ENCODE peak calls at places on chromosomes 1 and 21, in nine cellular contexts. W, A, Y, P, F, E, X, C and V are unnamed samples.

GRCh38 chr1:87242445-87243185 is 86.1 kb upstream of the LMO4 start:
- DNase-seq in W (no peak), A (no peak), Y (no peak), P (no peak), F (no peak), E (no peak), X (no peak), C (no peak), V (no peak)

GRCh38 chr1:219938706-219939105 is 10.3 kb upstream of the SLC30A10 start:
- DNase-seq in W (no peak), A (no peak), Y (no peak), P (no peak), F (no peak), E (no peak), X (no peak), C (no peak), V (no peak)

GRCh38 chr21:34344584-34344983 is 19.2 kb upstream of the KCNE2 start:
- DNase-seq in W (no peak), A (no peak), Y (no peak), P (no peak), F (no peak), E (no peak), X (no peak), C (peak), V (no peak)

GRCh38 chr1:203796223-203796747 is 862 bp downstream of the ZBED6 start:
- DNase-seq in W (no peak), A (peak), Y (peak), P (no peak), F (peak), E (no peak), X (peak), C (peak), V (peak)

GRCh38 chr1:20095564-20096434 is 23.5 kb downstream of the PLA2G2D start:
- DNase-seq in W (no peak), A (no peak), Y (no peak), P (no peak), F (no peak), E (no peak), X (no peak), C (no peak), V (no peak)

GRCh38 chr1:18114726-18115410 is 7.3 kb downstream of the IGSF21 start:
- DNase-seq in W (no peak), A (no peak), Y (no peak), P (no peak), F (no peak), E (no peak), X (no peak), C (no peak), V (no peak)

GRCh38 chr1:20723537-20724363 is 5.9 kb upstream of the KIF17 start:
- DNase-seq in W (peak), A (no peak), Y (no peak), P (no peak), F (no peak), E (no peak), X (peak), C (peak), V (no peak)

GRCh38 chr1:4665456-4665855 is 11.0 kb downstream of the AJAP1 start:
- DNase-seq in W (peak), A (no peak), Y (no peak), P (no peak), F (no peak), E (no peak), X (no peak), C (no peak), V (no peak)

GRCh38 chr1:101200513-101200912 is 36.3 kb upstream of the S1PR1 start:
- DNase-seq in W (no peak), A (no peak), Y (no peak), P (peak), F (peak), E (no peak), X (no peak), C (peak), V (no peak)

GRCh38 chr1:50422946-50423669 is at the start of gene DMRTA2:
- DNase-seq in W (no peak), A (peak), Y (no peak), P (no peak), F (peak), E (no peak), X (no peak), C (peak), V (no peak)

GRCh38 chr1:66446261-66447001 is 87.5 kb upstream of the SGIP1 start:
- DNase-seq in W (no peak), A (peak), Y (peak), P (no peak), F (peak), E (no peak), X (no peak), C (peak), V (peak)

GRCh38 chr1:67013573-67013972 is 40.4 kb downstream of the SLC35D1 start:
- DNase-seq in W (no peak), A (no peak), Y (no peak), P (peak), F (peak), E (no peak), X (no peak), C (no peak), V (no peak)

GRCh38 chr1:163036661-163037060 is 32.5 kb upstream of the RGS4 start:
- DNase-seq in W (no peak), A (no peak), Y (no peak), P (no peak), F (no peak), E (no peak), X (no peak), C (no peak), V (no peak)

GRCh38 chr1:21625390-21626190 is 43.6 kb downstream of the RAP1GAP start:
- DNase-seq in W (no peak), A (no peak), Y (no peak), P (no peak), F (no peak), E (no peak), X (no peak), C (no peak), V (no peak)

GRCh38 chr1:180213401-180214177 is 16.5 kb upstream of the LHX4 start:
- DNase-seq in W (no peak), A (no peak), Y (peak), P (no peak), F (peak), E (no peak), X (peak), C (peak), V (no peak)

GRCh38 chr1:13956386-13956785 is 256.4 kb downstream of the PRDM2 start:
- DNase-seq in W (no peak), A (no peak), Y (no peak), P (no peak), F (no peak), E (no peak), X (no peak), C (no peak), V (no peak)

GRCh38 chr1:101738475-101738874 is 258.3 kb downstream of the OLFM3 start:
- DNase-seq in W (no peak), A (no peak), Y (no peak), P (no peak), F (no peak), E (no peak), X (no peak), C (no peak), V (no peak)

GRCh38 chr1:18265641-18266040 is 158.0 kb downstream of the IGSF21 start:
- DNase-seq in W (no peak), A (no peak), Y (no peak), P (no peak), F (no peak), E (no peak), X (no peak), C (no peak), V (no peak)

GRCh38 chr1:112836642-112837041 is 119.4 kb downstream of the SLC16A1 start:
- DNase-seq in W (no peak), A (peak), Y (no peak), P (no peak), F (no peak), E (no peak), X (no peak), C (no peak), V (no peak)

GRCh38 chr1:93137604-93138292 is 42.5 kb downstream of the TMED5 start:
- DNase-seq in W (no peak), A (no peak), Y (no peak), P (no peak), F (no peak), E (no peak), X (no peak), C (no peak), V (no peak)

GRCh38 chr1:152347116-152347728 is 12.6 kb downstream of the FLG2 start:
- DNase-seq in W (no peak), A (no peak), Y (peak), P (peak), F (peak), E (no peak), X (no peak), C (peak), V (peak)

GRCh38 chr1:162921311-162921710 is 60.3 kb upstream of the CCDC190 start:
- DNase-seq in W (no peak), A (no peak), Y (no peak), P (no peak), F (no peak), E (no peak), X (no peak), C (no peak), V (no peak)

GRCh38 chr1:10651793-10652192 is 144.7 kb downstream of the CASZ1 start:
- DNase-seq in W (no peak), A (no peak), Y (no peak), P (no peak), F (peak), E (no peak), X (no peak), C (peak), V (no peak)

GRCh38 chr1:201786824-201787223 is 42.1 kb upstream of the IPO9 start:
- DNase-seq in W (peak), A (no peak), Y (no peak), P (no peak), F (no peak), E (no peak), X (peak), C (no peak), V (no peak)

GRCh38 chr21:33203371-33203724 is 26.4 kb upstream of the IFNAR2 start:
- DNase-seq in W (no peak), A (no peak), Y (no peak), P (no peak), F (no peak), E (no peak), X (no peak), C (no peak), V (no peak)

GRCh38 chr1:51433269-51433971 is 85.6 kb downstream of the EPS15 start:
- DNase-seq in W (no peak), A (no peak), Y (no peak), P (no peak), F (peak), E (no peak), X (no peak), C (no peak), V (no peak)

GRCh38 chr1:14924012-14924452 is 229.5 kb upstream of the TMEM51 start:
- DNase-seq in W (peak), A (peak), Y (no peak), P (no peak), F (no peak), E (no peak), X (peak), C (peak), V (no peak)

DNA sequence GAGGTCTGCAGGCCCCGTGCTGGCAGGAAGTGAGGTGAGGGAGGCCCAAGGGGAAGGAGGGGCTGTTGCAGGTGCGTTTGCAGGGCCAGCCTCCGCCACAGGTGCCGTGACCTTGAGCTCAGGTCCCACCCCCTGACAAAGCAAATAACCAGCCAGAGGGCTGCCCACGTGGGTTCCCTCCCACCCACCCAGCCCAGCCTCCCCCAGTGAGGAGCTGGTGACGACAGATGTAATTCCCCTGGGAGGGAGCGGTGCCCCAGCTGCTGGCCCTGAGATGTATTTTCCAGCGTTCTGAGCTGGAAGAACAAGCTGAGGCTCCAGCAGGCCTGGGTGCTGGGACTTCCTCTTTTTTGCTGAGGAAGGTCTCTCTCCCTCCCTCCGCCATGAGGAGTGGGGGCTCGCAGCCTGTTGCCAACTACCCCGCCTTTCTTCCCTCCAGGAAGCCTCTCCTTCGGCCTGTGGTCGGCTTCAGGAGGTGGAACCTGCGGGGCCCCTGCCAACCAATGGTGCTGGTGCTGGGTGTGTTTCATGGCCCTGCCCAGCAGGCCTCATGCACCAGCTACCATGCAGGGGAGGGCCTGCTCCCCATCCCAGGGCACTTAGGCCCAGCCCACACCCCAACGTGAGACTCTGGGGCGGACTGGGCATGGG is 153.2 kb downstream of the PRDM16 start:
- DNase-seq in W (no peak), A (peak), Y (no peak), P (no peak), F (peak), E (no peak), X (peak), C (peak), V (no peak)
- H3K27ac ChIP-seq in W (no peak), A (peak), Y (no peak), P (no peak), F (no peak), E (peak), X (no peak), C (no peak), V (no peak)

DNA sequence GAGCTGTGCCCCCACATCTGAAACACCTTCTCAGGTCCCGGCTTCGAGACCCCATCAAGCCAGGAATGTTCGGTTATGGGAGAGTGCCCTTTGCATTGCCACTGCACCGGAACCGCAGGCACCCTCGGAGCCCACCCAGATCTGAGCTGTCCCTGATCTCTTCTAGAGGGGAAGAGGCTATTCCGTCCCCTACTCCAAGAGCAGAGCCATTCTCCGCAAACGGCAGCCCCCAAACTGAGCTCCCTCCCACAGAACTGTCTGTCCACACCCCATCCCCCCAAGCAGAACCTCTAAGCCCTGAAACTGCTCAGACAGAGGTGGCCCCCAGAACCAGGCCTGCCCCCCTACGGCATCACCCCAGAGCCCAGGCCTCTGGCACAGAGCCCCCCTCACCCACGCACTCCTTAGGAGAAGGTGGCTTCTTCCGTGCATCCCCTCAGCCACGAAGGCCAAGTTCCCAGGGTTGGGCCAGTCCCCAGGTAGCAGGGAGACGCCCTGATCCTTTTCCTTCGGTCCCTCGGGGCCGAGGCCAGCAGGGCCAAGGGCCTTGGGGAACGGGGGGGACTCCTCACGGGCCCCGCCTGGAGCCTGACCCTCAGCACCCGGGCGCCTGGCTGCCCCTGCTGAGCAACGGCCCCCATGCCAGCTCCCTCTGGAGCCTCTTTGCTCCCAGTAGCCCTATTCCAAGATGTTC is 4.3 kb downstream of the ADAMTSL4 start:
- DNase-seq in W (no peak), A (no peak), Y (no peak), P (no peak), F (no peak), E (no peak), X (peak), C (no peak), V (no peak)
- H3K27ac ChIP-seq in W (no peak), A (peak), Y (no peak), P (peak), F (no peak), E (peak), X (no peak), C (no peak), V (no peak)

DNA sequence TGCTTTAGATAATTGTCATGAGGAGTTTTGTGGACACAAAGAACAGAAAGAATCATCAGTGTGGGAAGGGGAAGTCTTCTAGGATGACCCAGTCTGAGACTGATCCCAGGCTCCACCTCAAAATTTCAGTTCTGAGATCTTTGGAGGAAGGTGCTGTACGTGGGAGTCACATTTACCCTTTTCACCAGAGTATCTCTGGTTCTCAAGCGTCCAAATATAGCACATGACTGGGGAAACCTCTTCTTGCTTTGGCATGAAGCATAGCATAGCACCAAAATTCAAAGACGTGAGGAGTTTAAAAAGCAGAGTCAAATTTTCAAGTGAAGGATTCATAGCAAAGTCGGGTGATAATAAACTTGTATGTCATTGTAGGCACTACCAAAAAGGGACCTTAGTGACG is 96.5 kb downstream of the LRRC53 start:
- DNase-seq in W (no peak), A (no peak), Y (no peak), P (no peak), F (no peak), E (no peak), X (no peak), C (no peak), V (no peak)
- H3K27ac ChIP-seq in W (no peak), A (no peak), Y (no peak), P (no peak), F (no peak), E (no peak), X (no peak), C (no peak), V (no peak)

GRCh38 chr1:116415699-116416533 is 42.9 kb downstream of the ATP1A1 start:
- DNase-seq in W (no peak), A (peak), Y (no peak), P (no peak), F (peak), E (no peak), X (no peak), C (peak), V (peak)
- H3K27ac ChIP-seq in W (peak), A (peak), Y (no peak), P (no peak), F (peak), E (no peak), X (no peak), C (peak), V (peak)

GRCh38 chr21:41560701-41561158 is 52.8 kb upstream of the TMPRSS2 start:
- DNase-seq in W (no peak), A (no peak), Y (no peak), P (no peak), F (no peak), E (no peak), X (no peak), C (no peak), V (no peak)
- H3K27ac ChIP-seq in W (no peak), A (no peak), Y (no peak), P (no peak), F (no peak), E (no peak), X (no peak), C (no peak), V (no peak)

DNA sequence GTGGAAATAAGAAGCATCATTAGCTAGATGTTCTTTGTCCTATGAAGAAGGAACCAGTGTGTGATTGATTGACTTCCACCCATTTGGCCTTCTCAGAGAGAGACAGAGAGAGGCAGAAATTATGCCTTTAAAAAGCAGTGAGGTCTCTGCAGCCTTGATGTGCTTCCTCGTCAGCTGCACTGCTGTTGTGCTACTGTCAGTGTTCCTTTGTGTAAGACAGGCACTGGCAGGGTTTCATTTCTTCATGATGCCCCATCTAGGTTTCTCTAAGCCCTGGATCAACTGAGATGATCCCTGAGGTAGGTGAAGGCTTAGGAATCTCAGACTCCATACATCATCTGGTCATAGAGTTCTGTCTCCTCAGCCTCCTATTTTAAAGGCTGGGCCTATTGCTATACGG is 34.9 kb downstream of the GPR3 start:
- DNase-seq in W (no peak), A (no peak), Y (no peak), P (no peak), F (no peak), E (no peak), X (no peak), C (no peak), V (no peak)
- H3K27ac ChIP-seq in W (peak), A (peak), Y (no peak), P (no peak), F (peak), E (peak), X (no peak), C (peak), V (peak)